ENCODE peak calls at places on chromosomes 1 and 21, in six cellular contexts. M is fibroblast of the aortic adventitia, I is GM20000, B is OCI-LY7, U is neural crest cell, H is upper lobe of right lung. G is an unnamed sample.

GRCh38 chr1:15953791-15954201 is 22.1 kb downstream of the ZBTB17 start:
- DNase-seq in M (peak), I (no peak), B (no peak), U (no peak), H (no peak), G (no peak)

GRCh38 chr1:34108269-34108668 is 56.8 kb downstream of the CSMD2 start:
- DNase-seq in M (peak), I (no peak), B (no peak), U (no peak), H (no peak), G (no peak)

GRCh38 chr1:220457982-220458381 is 70.0 kb upstream of the MARK1 start:
- DNase-seq in M (no peak), I (no peak), B (no peak), U (no peak), H (no peak), G (no peak)

GRCh38 chr21:26572668-26573381 is at the start of gene CYYR1:
- DNase-seq in M (no peak), I (no peak), B (no peak), U (peak), H (peak), G (no peak)

GRCh38 chr1:112444269-112444668 is 48.3 kb downstream of the CTTNBP2NL start:
- DNase-seq in M (peak), I (no peak), B (no peak), U (no peak), H (no peak), G (no peak)

GRCh38 chr1:8194481-8195227 is 123.3 kb upstream of the SLC45A1 start:
- DNase-seq in M (peak), I (no peak), B (no peak), U (no peak), H (no peak), G (no peak)

GRCh38 chr1:226809785-226810571 is 60.4 kb upstream of the PSEN2 start:
- DNase-seq in M (peak), I (no peak), B (no peak), U (no peak), H (no peak), G (no peak)

GRCh38 chr1:23958810-23959460 is 693 bp upstream of the PNRC2 start:
- DNase-seq in M (peak), I (peak), B (peak), U (peak), H (peak), G (peak)

GRCh38 chr1:30536530-30536929 is 186.9 kb downstream of the MATN1 start:
- DNase-seq in M (no peak), I (no peak), B (no peak), U (no peak), H (peak), G (no peak)

GRCh38 chr1:204826970-204827369 is 43.7 kb upstream of the NFASC start:
- DNase-seq in M (peak), I (peak), B (peak), U (peak), H (no peak), G (peak)

GRCh38 chr21:24727803-24728425 is 879.4 kb downstream of the MRPL39 start:
- DNase-seq in M (no peak), I (no peak), B (no peak), U (no peak), H (no peak), G (no peak)

GRCh38 chr1:179586107-179586823 is 5.4 kb upstream of the TDRD5 start:
- DNase-seq in M (peak), I (no peak), B (no peak), U (peak), H (peak), G (no peak)

GRCh38 chr21:32624726-32625125 is 12.5 kb upstream of the CFAP298 start:
- DNase-seq in M (peak), I (no peak), B (no peak), U (no peak), H (no peak), G (peak)

DNA sequence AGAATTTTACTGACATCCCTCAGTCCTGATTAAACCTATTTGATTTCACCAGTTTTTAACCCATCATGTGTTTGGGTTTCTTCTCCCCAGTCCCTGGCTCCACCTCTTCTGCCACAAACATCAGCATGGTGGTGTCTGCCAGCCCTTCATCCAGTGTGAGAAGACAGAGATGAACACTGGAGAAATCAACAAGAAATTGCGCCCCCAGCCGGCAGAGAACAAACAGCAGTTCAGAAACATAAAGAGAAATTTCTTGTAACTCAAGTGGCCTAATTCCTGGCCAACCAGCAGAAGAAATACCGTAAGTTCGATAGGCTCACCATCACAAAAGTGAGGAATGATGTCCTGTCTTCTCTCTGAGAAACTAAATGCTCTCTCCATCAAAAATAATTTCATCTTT is 18.3 kb downstream of the S100A11 start:
- DNase-seq in M (no peak), I (no peak), B (no peak), U (no peak), H (no peak), G (no peak)
- TF ChIP-seq CTCF in M (peak), I (peak), B (peak), U (peak), H (peak), G (no peak)

GRCh38 chr1:114648503-114648902 is 21.3 kb downstream of the DENND2C start:
- DNase-seq in M (no peak), I (no peak), B (no peak), U (no peak), H (no peak), G (no peak)
- TF ChIP-seq CTCF in M (no peak), I (no peak), B (no peak), U (no peak), H (no peak), G (no peak)

GRCh38 chr1:61518670-61519400 is 206.1 kb downstream of the TM2D1 start:
- DNase-seq in M (no peak), I (no peak), B (no peak), U (no peak), H (no peak), G (no peak)
- TF ChIP-seq CTCF in M (no peak), I (no peak), B (no peak), U (peak), H (no peak), G (no peak)

DNA sequence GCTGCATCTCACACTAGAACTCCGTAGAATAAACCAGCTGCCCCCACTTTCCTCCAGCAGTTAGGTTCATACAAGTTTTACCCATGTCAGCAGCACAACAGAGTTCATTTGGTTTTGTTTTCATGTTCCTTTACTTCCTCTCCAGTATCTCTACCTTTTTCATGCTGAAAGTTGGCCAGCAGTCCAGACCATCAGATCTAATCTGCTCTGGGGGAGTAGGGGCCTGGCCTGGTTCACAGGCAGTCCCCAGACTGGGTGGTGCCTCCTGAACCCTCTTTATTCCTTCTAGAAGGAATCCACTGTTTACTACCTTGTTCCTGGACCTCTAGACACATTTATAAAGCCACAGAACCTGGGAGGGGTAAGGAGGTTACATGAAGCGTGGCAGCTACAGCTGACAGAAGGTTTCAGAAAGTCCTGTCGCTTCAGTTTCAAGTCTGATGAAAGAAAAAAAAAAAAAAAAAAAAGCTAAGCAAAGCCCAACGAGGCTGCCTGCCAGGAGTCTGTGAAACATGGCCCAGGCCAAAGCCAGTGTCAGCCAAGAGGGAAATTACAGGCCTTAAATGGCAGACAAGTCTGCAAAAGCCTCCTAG is 184.6 kb upstream of the JUN start:
- DNase-seq in M (peak), I (peak), B (peak), U (no peak), H (no peak), G (peak)
- TF ChIP-seq CTCF in M (no peak), I (no peak), B (no peak), U (no peak), H (no peak), G (no peak)

GRCh38 chr1:27314169-27314568 is 7.8 kb upstream of the TMEM222 start:
- DNase-seq in M (no peak), I (no peak), B (no peak), U (no peak), H (no peak), G (no peak)
- TF ChIP-seq CTCF in M (no peak), I (no peak), B (no peak), U (no peak), H (no peak), G (no peak)

G was measured in GM10248.